ENCODE peak calls at places on chromosomes 16 and 17, in six cellular contexts. K is NCI-H2029, Q is glomerular endothelial cell, U is NCI-H2171, T is HS-5, H is NCI-H524. S is an unnamed sample.

GRCh38 chr16:27843800-27844199 is 219.7 kb downstream of the GSG1L start:
- DNase-seq in K (no peak), Q (no peak), U (no peak), T (no peak), H (no peak), S (no peak)

GRCh38 chr16:24844101-24845030 is 1.4 kb upstream of the SLC5A11 start:
- DNase-seq in K (no peak), Q (no peak), U (no peak), T (no peak), H (no peak), S (no peak)

GRCh38 chr17:28725660-28726395 is at the start of gene TLCD1:
- DNase-seq in K (peak; percentile 79), Q (no peak), U (peak; percentile 82), T (no peak), H (peak; percentile 91), S (no peak)

GRCh38 chr16:85454171-85454883 is 158.8 kb upstream of the GSE1 start:
- DNase-seq in K (no peak), Q (no peak), U (no peak), T (no peak), H (no peak), S (no peak)

GRCh38 chr17:80152057-80152831 is 5.3 kb upstream of the EIF4A3 start:
- DNase-seq in K (no peak), Q (no peak), U (no peak), T (peak; percentile 68), H (no peak), S (no peak)

GRCh38 chr16:4566144-4566543 is 10.0 kb downstream of the C16orf96 start:
- DNase-seq in K (no peak), Q (no peak), U (no peak), T (no peak), H (no peak), S (no peak)

GRCh38 chr17:17322516-17323510 is 19.6 kb downstream of the NT5M start:
- DNase-seq in K (no peak), Q (no peak), U (no peak), T (no peak), H (no peak), S (no peak)

GRCh38 chr17:58308985-58309917 is 19.3 kb downstream of the TSPOAP1 start:
- DNase-seq in K (no peak), Q (no peak), U (no peak), T (no peak), H (no peak), S (no peak)

GRCh38 chr17:59914274-59914854 is 21.4 kb downstream of the RPS6KB1 start:
- DNase-seq in K (no peak), Q (no peak), U (peak; percentile 4), T (no peak), H (peak; percentile 54), S (peak; percentile 40)

GRCh38 chr17:17205368-17206148 is 575 bp downstream of the PLD6 start:
- DNase-seq in K (no peak), Q (no peak), U (peak; percentile 45), T (no peak), H (peak; percentile 51), S (peak; percentile 73)

GRCh38 chr17:79837888-79838540 is 1.2 kb downstream of the CBX4 start:
- DNase-seq in K (no peak), Q (no peak), U (no peak), T (peak; percentile 22), H (no peak), S (no peak)

GRCh38 chr17:34769049-34769448 is 189.7 kb downstream of the TMEM132E start:
- DNase-seq in K (no peak), Q (no peak), U (no peak), T (no peak), H (no peak), S (no peak)

GRCh38 chr17:50631195-50631907 is 3.3 kb upstream of the ABCC3 start:
- DNase-seq in K (no peak), Q (no peak), U (no peak), T (no peak), H (no peak), S (no peak)

GRCh38 chr17:17836818-17837379 is at the start of gene SREBF1:
- DNase-seq in K (no peak), Q (no peak), U (peak; percentile 47), T (no peak), H (no peak), S (peak; percentile 66)

GRCh38 chr17:40551091-40551873 is 14.0 kb downstream of the CCR7 start:
- DNase-seq in K (peak; percentile 7), Q (no peak), U (no peak), T (peak; percentile 82), H (no peak), S (no peak)

GRCh38 chr16:57863434-57864160 is 61.3 kb upstream of the KIFC3 start:
- DNase-seq in K (peak; percentile 33), Q (peak; percentile 29), U (peak; percentile 32), T (peak; percentile 65), H (peak; percentile 58), S (no peak)

GRCh38 chr16:8788578-8789172 is 8.8 kb downstream of the TMEM186 start:
- DNase-seq in K (no peak), Q (no peak), U (no peak), T (no peak), H (no peak), S (no peak)

GRCh38 chr16:85613609-85614337 is 651 bp downstream of the GSE1 start:
- DNase-seq in K (peak; percentile 38), Q (no peak), U (peak; percentile 55), T (no peak), H (peak; percentile 71), S (no peak)

GRCh38 chr16:49923411-49923810 is 67.5 kb upstream of the ZNF423 start:
- DNase-seq in K (no peak), Q (no peak), U (no peak), T (no peak), H (no peak), S (no peak)

GRCh38 chr16:49464877-49465504 is 91.4 kb downstream of the C16orf78 start:
- DNase-seq in K (no peak), Q (no peak), U (no peak), T (no peak), H (no peak), S (no peak)

GRCh38 chr16:81397879-81398516 is 46.6 kb upstream of the CMIP start:
- DNase-seq in K (no peak), Q (no peak), U (no peak), T (no peak), H (no peak), S (no peak)

GRCh38 chr16:50259334-50260205 is 6.8 kb upstream of the ADCY7 start:
- DNase-seq in K (no peak), Q (no peak), U (peak; percentile 59), T (no peak), H (peak; percentile 96), S (no peak)

GRCh38 chr17:50205111-50205821 is 3.8 kb upstream of the COL1A1 start:
- DNase-seq in K (no peak), Q (no peak), U (no peak), T (no peak), H (no peak), S (no peak)

GRCh38 chr17:7614422-7615264 is at the start of gene FXR2:
- DNase-seq in K (peak; percentile 94), Q (peak; percentile 98), U (peak; percentile 99), T (peak; percentile 100), H (peak; percentile 93), S (peak; percentile 94)

GRCh38 chr17:6456914-6457687 is 12.8 kb downstream of the PIMREG start:
- DNase-seq in K (peak; percentile 23), Q (no peak), U (no peak), T (peak; percentile 49), H (no peak), S (no peak)

GRCh38 chr17:4144411-4144747 is 1.4 kb downstream of the CYB5D2 start:
- DNase-seq in K (no peak), Q (no peak), U (no peak), T (no peak), H (no peak), S (no peak)

GRCh38 chr16:80720759-80721470 is 83.5 kb downstream of the CDYL2 start:
- DNase-seq in K (no peak), Q (no peak), U (no peak), T (no peak), H (no peak), S (no peak)

GRCh38 chr17:47316316-47316715 is 7.4 kb upstream of the EFCAB13 start:
- DNase-seq in K (no peak), Q (no peak), U (no peak), T (no peak), H (no peak), S (no peak)

GRCh38 chr16:78383118-78383517 is 283.7 kb downstream of the WWOX start:
- DNase-seq in K (no peak), Q (no peak), U (no peak), T (no peak), H (no peak), S (no peak)

GRCh38 chr17:226773-227580 is 45.5 kb upstream of the DOC2B start:
- DNase-seq in K (no peak), Q (no peak), U (no peak), T (no peak), H (no peak), S (no peak)

GRCh38 chr16:626787-627457 is 3.9 kb upstream of the WFIKKN1 start:
- DNase-seq in K (no peak), Q (peak; percentile 42), U (no peak), T (peak; percentile 69), H (no peak), S (no peak)